ENCODE peak calls at places on chromosomes 13 and 19, in nine cellular contexts. One of them, this sample, is unnamed.

GRCh38 chr19:57587529-57587928 is 3.6 kb downstream of the ZIK1 start:
- DNase-seq in tibial nerve: no peak
- DNase-seq in A549: no peak
- DNase-seq in NB4: no peak
- DNase-seq in heart left ventricle: no peak
- DNase-seq in thyroid gland: no peak
- DNase-seq in stomach: no peak
- DNase-seq in endothelial cell of umbilical vein: no peak
- DNase-seq in body of pancreas: no peak
- DNase-seq in this sample: no peak

GRCh38 chr13:23506821-23507210 is 63.4 kb upstream of the TNFRSF19 start:
- DNase-seq in tibial nerve: no peak
- DNase-seq in A549: no peak
- DNase-seq in NB4: no peak
- DNase-seq in heart left ventricle: peak
- DNase-seq in thyroid gland: no peak
- DNase-seq in stomach: no peak
- DNase-seq in endothelial cell of umbilical vein: no peak
- DNase-seq in body of pancreas: no peak
- DNase-seq in this sample: no peak

GRCh38 chr19:35059006-35059798 is 17.7 kb downstream of the HPN start:
- DNase-seq in tibial nerve: no peak
- DNase-seq in A549: no peak
- DNase-seq in NB4: no peak
- DNase-seq in heart left ventricle: no peak
- DNase-seq in thyroid gland: no peak
- DNase-seq in stomach: no peak
- DNase-seq in endothelial cell of umbilical vein: no peak
- DNase-seq in body of pancreas: no peak
- DNase-seq in this sample: no peak

GRCh38 chr13:106281426-106281825 is 254.0 kb downstream of the EFNB2 start:
- DNase-seq in tibial nerve: no peak
- DNase-seq in A549: no peak
- DNase-seq in NB4: no peak
- DNase-seq in heart left ventricle: no peak
- DNase-seq in thyroid gland: no peak
- DNase-seq in stomach: no peak
- DNase-seq in endothelial cell of umbilical vein: no peak
- DNase-seq in body of pancreas: no peak
- DNase-seq in this sample: no peak

GRCh38 chr19:19064811-19065745 is 1.3 kb downstream of the SLC25A42 start:
- DNase-seq in tibial nerve: no peak
- DNase-seq in A549: no peak
- DNase-seq in NB4: peak
- DNase-seq in heart left ventricle: peak
- DNase-seq in thyroid gland: no peak
- DNase-seq in stomach: no peak
- DNase-seq in endothelial cell of umbilical vein: peak
- DNase-seq in body of pancreas: peak
- DNase-seq in this sample: no peak

GRCh38 chr19:1663854-1664253 is 11.4 kb upstream of the TCF3 start:
- DNase-seq in tibial nerve: no peak
- DNase-seq in A549: no peak
- DNase-seq in NB4: no peak
- DNase-seq in heart left ventricle: no peak
- DNase-seq in thyroid gland: no peak
- DNase-seq in stomach: no peak
- DNase-seq in endothelial cell of umbilical vein: no peak
- DNase-seq in body of pancreas: no peak
- DNase-seq in this sample: no peak

GRCh38 chr19:53982611-53983010 is 8.8 kb upstream of the CACNG6 start:
- DNase-seq in tibial nerve: no peak
- DNase-seq in A549: peak
- DNase-seq in NB4: no peak
- DNase-seq in heart left ventricle: peak
- DNase-seq in thyroid gland: peak
- DNase-seq in stomach: peak
- DNase-seq in endothelial cell of umbilical vein: peak
- DNase-seq in body of pancreas: peak
- DNase-seq in this sample: peak

GRCh38 chr13:95689582-95689926 is 12.6 kb downstream of the DNAJC3 start:
- DNase-seq in tibial nerve: no peak
- DNase-seq in A549: no peak
- DNase-seq in NB4: no peak
- DNase-seq in heart left ventricle: no peak
- DNase-seq in thyroid gland: no peak
- DNase-seq in stomach: no peak
- DNase-seq in endothelial cell of umbilical vein: no peak
- DNase-seq in body of pancreas: no peak
- DNase-seq in this sample: no peak

GRCh38 chr13:90016688-90017087 is 1330.8 kb upstream of the MIR17HG start:
- DNase-seq in tibial nerve: no peak
- DNase-seq in A549: no peak
- DNase-seq in NB4: no peak
- DNase-seq in heart left ventricle: no peak
- DNase-seq in thyroid gland: no peak
- DNase-seq in stomach: no peak
- DNase-seq in endothelial cell of umbilical vein: no peak
- DNase-seq in body of pancreas: no peak
- DNase-seq in this sample: no peak

GRCh38 chr19:5718579-5719273 is 1.2 kb downstream of the LONP1 start:
- DNase-seq in tibial nerve: no peak
- DNase-seq in A549: peak
- DNase-seq in NB4: peak
- DNase-seq in heart left ventricle: no peak
- DNase-seq in thyroid gland: no peak
- DNase-seq in stomach: no peak
- DNase-seq in endothelial cell of umbilical vein: peak
- DNase-seq in body of pancreas: peak
- DNase-seq in this sample: no peak

GRCh38 chr19:5717215-5717614 is 2.7 kb downstream of the LONP1 start:
- DNase-seq in tibial nerve: no peak
- DNase-seq in A549: no peak
- DNase-seq in NB4: no peak
- DNase-seq in heart left ventricle: no peak
- DNase-seq in thyroid gland: no peak
- DNase-seq in stomach: no peak
- DNase-seq in endothelial cell of umbilical vein: no peak
- DNase-seq in body of pancreas: no peak
- DNase-seq in this sample: no peak

GRCh38 chr19:5719274-5719960 is 529 bp downstream of the LONP1 start:
- DNase-seq in tibial nerve: no peak
- DNase-seq in A549: no peak
- DNase-seq in NB4: peak
- DNase-seq in heart left ventricle: no peak
- DNase-seq in thyroid gland: peak
- DNase-seq in stomach: no peak
- DNase-seq in endothelial cell of umbilical vein: peak
- DNase-seq in body of pancreas: no peak
- DNase-seq in this sample: peak

GRCh38 chr19:5719961-5720790 is at the start of the genes CATSPERD and LONP1:
- DNase-seq in tibial nerve: peak
- DNase-seq in A549: peak
- DNase-seq in NB4: peak
- DNase-seq in heart left ventricle: peak
- DNase-seq in thyroid gland: peak
- DNase-seq in stomach: peak
- DNase-seq in endothelial cell of umbilical vein: peak
- DNase-seq in body of pancreas: peak
- DNase-seq in this sample: peak

GRCh38 chr19:5718032-5718578 is 1.8 kb downstream of the LONP1 start:
- DNase-seq in tibial nerve: no peak
- DNase-seq in A549: no peak
- DNase-seq in NB4: peak
- DNase-seq in heart left ventricle: no peak
- DNase-seq in thyroid gland: no peak
- DNase-seq in stomach: no peak
- DNase-seq in endothelial cell of umbilical vein: no peak
- DNase-seq in body of pancreas: no peak
- DNase-seq in this sample: no peak
- H3K4me3 ChIP-seq in tibial nerve: no peak
- H3K4me3 ChIP-seq in A549: peak
- H3K4me3 ChIP-seq in NB4: peak
- H3K4me3 ChIP-seq in heart left ventricle: peak
- H3K4me3 ChIP-seq in thyroid gland: no peak
- H3K4me3 ChIP-seq in stomach: no peak
- H3K4me3 ChIP-seq in endothelial cell of umbilical vein: no peak
- H3K4me3 ChIP-seq in body of pancreas: no peak
- H3K4me3 ChIP-seq in this sample: no peak

GRCh38 chr19:49453757-49454248 is 778 bp downstream of the ALDH16A1 start:
- DNase-seq in tibial nerve: no peak
- DNase-seq in A549: no peak
- DNase-seq in NB4: no peak
- DNase-seq in heart left ventricle: no peak
- DNase-seq in thyroid gland: no peak
- DNase-seq in stomach: no peak
- DNase-seq in endothelial cell of umbilical vein: no peak
- DNase-seq in body of pancreas: no peak
- DNase-seq in this sample: no peak

GRCh38 chr19:49450405-49450804 is 1.2 kb downstream of the PIH1D1 start:
- DNase-seq in tibial nerve: no peak
- DNase-seq in A549: no peak
- DNase-seq in NB4: no peak
- DNase-seq in heart left ventricle: no peak
- DNase-seq in thyroid gland: no peak
- DNase-seq in stomach: no peak
- DNase-seq in endothelial cell of umbilical vein: no peak
- DNase-seq in body of pancreas: no peak
- DNase-seq in this sample: no peak

GRCh38 chr19:49453013-49453756 is at the start of gene ALDH16A1:
- DNase-seq in tibial nerve: peak
- DNase-seq in A549: peak
- DNase-seq in NB4: peak
- DNase-seq in heart left ventricle: peak
- DNase-seq in thyroid gland: peak
- DNase-seq in stomach: peak
- DNase-seq in endothelial cell of umbilical vein: peak
- DNase-seq in body of pancreas: peak
- DNase-seq in this sample: peak

GRCh38 chr19:49448432-49448786 is 3.2 kb downstream of the PIH1D1 start:
- DNase-seq in tibial nerve: no peak
- DNase-seq in A549: no peak
- DNase-seq in NB4: no peak
- DNase-seq in heart left ventricle: no peak
- DNase-seq in thyroid gland: no peak
- DNase-seq in stomach: no peak
- DNase-seq in endothelial cell of umbilical vein: no peak
- DNase-seq in body of pancreas: no peak
- DNase-seq in this sample: no peak

DNA sequence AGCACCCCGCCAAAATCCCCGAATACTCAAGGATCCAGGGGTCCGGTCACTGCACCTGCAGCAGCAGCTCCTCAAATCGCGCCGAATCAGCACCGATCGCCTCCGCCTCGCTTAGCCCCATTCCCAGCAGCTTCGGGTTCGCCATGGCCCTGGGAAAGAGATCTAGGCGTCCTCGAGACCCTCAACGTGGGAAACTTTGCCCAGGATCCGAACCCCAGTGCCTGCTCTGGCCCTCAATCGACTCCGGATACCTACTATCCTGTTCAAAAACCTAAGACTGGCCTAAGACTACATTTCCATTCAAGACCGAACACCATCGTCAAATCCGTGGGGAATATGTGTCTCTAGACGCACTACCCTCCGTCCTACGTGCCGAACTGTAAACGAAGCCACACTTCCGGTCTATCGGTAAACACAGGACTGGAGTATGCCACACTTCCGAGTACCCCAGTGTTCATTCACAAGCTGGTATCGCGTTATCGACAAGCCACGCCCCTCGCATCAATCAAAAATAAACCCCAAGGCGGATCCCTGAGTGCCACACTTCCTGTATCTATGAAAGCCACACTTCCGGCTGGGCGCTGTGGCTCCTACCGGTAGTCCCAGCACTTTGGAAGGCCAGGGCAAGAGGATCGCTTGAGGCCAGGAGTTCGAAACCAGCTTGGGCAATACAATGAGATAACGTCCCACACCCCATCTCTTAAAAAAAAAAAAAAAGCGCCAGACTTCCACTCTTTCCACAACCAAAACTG is at the start of gene PIH1D1:
- DNase-seq in tibial nerve: peak
- DNase-seq in A549: peak
- DNase-seq in NB4: peak
- DNase-seq in heart left ventricle: peak
- DNase-seq in thyroid gland: peak
- DNase-seq in stomach: peak
- DNase-seq in endothelial cell of umbilical vein: peak
- DNase-seq in body of pancreas: peak
- DNase-seq in this sample: peak
- TF ChIP-seq POLR2A in tibial nerve: no peak
- TF ChIP-seq POLR2A in A549: peak
- TF ChIP-seq POLR2A in NB4: peak
- TF ChIP-seq POLR2A in heart left ventricle: peak
- TF ChIP-seq POLR2A in thyroid gland: no peak
- TF ChIP-seq POLR2A in stomach: no peak
- TF ChIP-seq POLR2A in endothelial cell of umbilical vein: peak
- TF ChIP-seq POLR2A in body of pancreas: no peak
- TF ChIP-seq POLR2A in this sample: no peak

DNA sequence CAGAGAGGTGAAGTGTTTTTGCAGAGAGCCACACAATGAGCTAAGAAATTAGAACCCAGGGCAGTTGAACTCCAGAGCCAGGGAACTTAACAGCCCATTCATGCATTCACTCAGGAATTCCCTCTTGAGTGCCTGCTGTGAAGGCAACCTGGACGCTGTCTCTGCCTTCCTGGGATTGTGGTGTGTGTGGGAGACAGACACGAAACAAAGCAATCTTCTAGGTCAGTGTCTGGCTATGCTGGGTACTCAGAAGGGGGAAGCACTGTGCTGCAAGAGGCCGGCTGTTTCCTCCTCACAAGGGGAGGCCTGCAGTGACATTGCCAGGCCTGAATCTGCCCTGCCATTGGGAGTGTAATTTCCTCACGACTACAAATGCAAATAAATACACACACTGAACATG is 9.7 kb downstream of the BCKDHA start:
- DNase-seq in tibial nerve: no peak
- DNase-seq in A549: no peak
- DNase-seq in NB4: peak
- DNase-seq in heart left ventricle: no peak
- DNase-seq in thyroid gland: peak
- DNase-seq in stomach: no peak
- DNase-seq in endothelial cell of umbilical vein: peak
- DNase-seq in body of pancreas: peak
- DNase-seq in this sample: no peak
- TF ChIP-seq CTCF in tibial nerve: no peak
- TF ChIP-seq CTCF in A549: no peak
- TF ChIP-seq CTCF in NB4: no peak
- TF ChIP-seq CTCF in heart left ventricle: no peak
- TF ChIP-seq CTCF in thyroid gland: no peak
- TF ChIP-seq CTCF in stomach: no peak
- TF ChIP-seq CTCF in endothelial cell of umbilical vein: no peak
- TF ChIP-seq CTCF in body of pancreas: no peak
- TF ChIP-seq CTCF in this sample: no peak

DNA sequence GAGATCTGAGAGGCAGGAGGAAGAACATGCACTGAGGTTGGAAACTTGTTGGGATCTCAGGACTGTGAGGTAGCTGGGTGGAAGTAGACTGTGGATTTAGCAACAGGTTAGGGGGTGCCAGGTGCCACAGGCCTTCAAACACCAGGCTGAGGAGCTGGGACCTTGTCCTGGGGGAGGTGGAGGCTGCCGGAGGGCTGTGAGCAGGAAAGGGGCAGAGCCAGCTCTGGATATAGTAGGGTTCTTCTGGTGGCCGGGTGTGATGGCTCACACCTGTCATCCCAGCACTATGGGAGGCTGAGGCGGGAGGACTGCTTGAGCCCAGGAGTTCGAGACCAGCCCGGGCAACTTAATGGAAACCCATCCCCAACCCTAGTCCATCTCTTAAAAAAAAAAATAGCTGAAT is 3.1 kb downstream of the FUZ start:
- DNase-seq in tibial nerve: no peak
- DNase-seq in A549: no peak
- DNase-seq in NB4: no peak
- DNase-seq in heart left ventricle: no peak
- DNase-seq in thyroid gland: no peak
- DNase-seq in stomach: no peak
- DNase-seq in endothelial cell of umbilical vein: no peak
- DNase-seq in body of pancreas: no peak
- DNase-seq in this sample: no peak
- H3K4me3 ChIP-seq in tibial nerve: no peak
- H3K4me3 ChIP-seq in A549: no peak
- H3K4me3 ChIP-seq in NB4: no peak
- H3K4me3 ChIP-seq in heart left ventricle: no peak
- H3K4me3 ChIP-seq in thyroid gland: no peak
- H3K4me3 ChIP-seq in stomach: peak
- H3K4me3 ChIP-seq in endothelial cell of umbilical vein: no peak
- H3K4me3 ChIP-seq in body of pancreas: no peak
- H3K4me3 ChIP-seq in this sample: no peak